ENCODE peak calls at places on chromosome 16, in four cellular contexts. S is HEK293T, E is NCI-H524, G is kidney tubule cell. A is an unnamed sample.
A peak's percentile ranks its signal among the peaks of the same experiment; 100 is the strongest.

GRCh38 chr16:2019500-2019899 is at the start of gene NPW:
- DNase-seq in S (no peak), E (peak; percentile 91), G (no peak), A (no peak)

GRCh38 chr16:22762486-22762885 is 51.5 kb upstream of the HS3ST2 start:
- DNase-seq in S (no peak), E (no peak), G (no peak), A (no peak)

GRCh38 chr16:67169642-67170167 is 633 bp upstream of the NOL3 start:
- DNase-seq in S (peak; percentile 59), E (peak; percentile 48), G (peak; percentile 22), A (no peak)

GRCh38 chr16:30786936-30787612 is at the start of gene ZNF629:
- DNase-seq in S (peak; percentile 86), E (peak; percentile 52), G (peak; percentile 69), A (peak; percentile 39)

GRCh38 chr16:920722-921121 is 50.1 kb downstream of the LMF1 start:
- DNase-seq in S (no peak), E (peak; percentile 24), G (no peak), A (no peak)

GRCh38 chr16:88922114-88922825 is 54.7 kb downstream of the CBFA2T3 start:
- DNase-seq in S (no peak), E (no peak), G (peak; percentile 61), A (peak; percentile 42)

GRCh38 chr16:24520983-24521382 is 18.4 kb upstream of the RBBP6 start:
- DNase-seq in S (no peak), E (no peak), G (peak; percentile 46), A (peak; percentile 87)

GRCh38 chr16:15874745-15875314 is 13.6 kb downstream of the CEP20 start:
- DNase-seq in S (peak; percentile 60), E (no peak), G (peak; percentile 71), A (peak; percentile 62)

GRCh38 chr16:51971184-51971583 is 575.8 kb downstream of the TOX3 start:
- DNase-seq in S (peak; percentile 45), E (peak; percentile 17), G (peak; percentile 46), A (no peak)

GRCh38 chr16:84725481-84726078 is 25.8 kb downstream of the USP10 start:
- DNase-seq in S (no peak), E (no peak), G (no peak), A (no peak)

GRCh38 chr16:57469917-57470470 is 7.5 kb downstream of the POLR2C start:
- DNase-seq in S (no peak), E (no peak), G (no peak), A (no peak)

GRCh38 chr16:48558269-48558915 is 51.6 kb downstream of the N4BP1 start:
- DNase-seq in S (no peak), E (no peak), G (no peak), A (no peak)

GRCh38 chr16:4356820-4357219 is 5.7 kb upstream of the PAM16 start:
- DNase-seq in S (no peak), E (no peak), G (no peak), A (no peak)

GRCh38 chr16:56246051-56246817 is 54.9 kb downstream of the GNAO1 start:
- DNase-seq in S (no peak), E (no peak), G (peak; percentile 94), A (peak; percentile 44)

GRCh38 chr16:17358846-17359245 is 111.9 kb downstream of the XYLT1 start:
- DNase-seq in S (no peak), E (no peak), G (peak; percentile 49), A (no peak)

GRCh38 chr16:3022208-3022696 is 1.5 kb downstream of the HCFC1R1 start:
- DNase-seq in S (no peak), E (no peak), G (peak; percentile 96), A (peak; percentile 89)

GRCh38 chr16:76910931-76911330 is 280.1 kb upstream of the MON1B start:
- DNase-seq in S (no peak), E (no peak), G (peak; percentile 87), A (peak; percentile 33)

GRCh38 chr16:67872131-67872630 is 671 bp upstream of the EDC4 start:
- DNase-seq in S (no peak), E (no peak), G (no peak), A (no peak)

GRCh38 chr16:48542020-48542473 is 67.9 kb downstream of the N4BP1 start:
- DNase-seq in S (peak; percentile 35), E (no peak), G (peak; percentile 17), A (peak; percentile 37)

GRCh38 chr16:5041604-5042133 is 7.9 kb upstream of the NAGPA start:
- DNase-seq in S (no peak), E (no peak), G (peak; percentile 92), A (peak; percentile 68)

GRCh38 chr16:1315081-1316032 is 5.9 kb downstream of the UBE2I start:
- DNase-seq in S (no peak), E (no peak), G (no peak), A (no peak)